ENCODE peak calls at places on chromosomes 11 and 22, in ten cellular contexts. One of them, this sample, is unnamed.
A peak's percentile ranks its signal among the peaks of the same experiment; 100 is the strongest.

GRCh38 chr11:119764108-119764874 is 35.3 kb upstream of the NECTIN1 start:
- DNase-seq in AG10803: peak; percentile 69
- DNase-seq in lung: peak; percentile 41
- DNase-seq in astrocyte of the spinal cord: peak; percentile 21
- DNase-seq in cardiac muscle cell: peak; percentile 42
- DNase-seq in A549: no peak
- DNase-seq in fibroblast of mammary gland: peak; percentile 35
- DNase-seq in PC-3: no peak
- DNase-seq in uterus: peak; percentile 40
- DNase-seq in body of pancreas: peak; percentile 81
- DNase-seq in this sample: no peak

GRCh38 chr11:12159351-12160099 is 49.1 kb downstream of the MICAL2 start:
- DNase-seq in A549: peak; percentile 59
- DNase-seq in astrocyte of the spinal cord: peak; percentile 94
- DNase-seq in PC-3: peak; percentile 69
- DNase-seq in AG10803: peak; percentile 85
- DNase-seq in uterus: no peak
- DNase-seq in body of pancreas: no peak
- DNase-seq in lung: no peak
- DNase-seq in cardiac muscle cell: peak; percentile 87
- DNase-seq in fibroblast of mammary gland: peak; percentile 91
- DNase-seq in this sample: no peak

GRCh38 chr11:10350341-10350740 is 45.5 kb downstream of the ADM start:
- DNase-seq in PC-3: peak; percentile 87
- DNase-seq in A549: peak; percentile 40
- DNase-seq in lung: no peak
- DNase-seq in fibroblast of mammary gland: peak; percentile 78
- DNase-seq in cardiac muscle cell: peak; percentile 70
- DNase-seq in AG10803: peak; percentile 75
- DNase-seq in uterus: no peak
- DNase-seq in astrocyte of the spinal cord: peak; percentile 77
- DNase-seq in body of pancreas: no peak
- DNase-seq in this sample: no peak

GRCh38 chr22:47804281-47804680 is 1041.8 kb downstream of the TBC1D22A start:
- DNase-seq in uterus: no peak
- DNase-seq in astrocyte of the spinal cord: no peak
- DNase-seq in A549: no peak
- DNase-seq in body of pancreas: no peak
- DNase-seq in fibroblast of mammary gland: no peak
- DNase-seq in cardiac muscle cell: no peak
- DNase-seq in lung: no peak
- DNase-seq in PC-3: no peak
- DNase-seq in AG10803: no peak
- DNase-seq in this sample: no peak

GRCh38 chr11:132844956-132845355 is 687.3 kb downstream of the OPCML start:
- DNase-seq in lung: no peak
- DNase-seq in astrocyte of the spinal cord: peak; percentile 95
- DNase-seq in A549: no peak
- DNase-seq in uterus: no peak
- DNase-seq in fibroblast of mammary gland: peak; percentile 33
- DNase-seq in AG10803: peak; percentile 96
- DNase-seq in PC-3: peak; percentile 67
- DNase-seq in body of pancreas: no peak
- DNase-seq in cardiac muscle cell: peak; percentile 88
- DNase-seq in this sample: no peak

GRCh38 chr11:85115798-85116197 is 511.3 kb downstream of the DLG2 start:
- DNase-seq in A549: peak; percentile 30
- DNase-seq in body of pancreas: no peak
- DNase-seq in uterus: no peak
- DNase-seq in PC-3: peak; percentile 72
- DNase-seq in fibroblast of mammary gland: no peak
- DNase-seq in lung: no peak
- DNase-seq in AG10803: no peak
- DNase-seq in astrocyte of the spinal cord: no peak
- DNase-seq in cardiac muscle cell: no peak
- DNase-seq in this sample: no peak

GRCh38 chr11:134047586-134047999 is 21.3 kb upstream of the JAM3 start:
- DNase-seq in AG10803: peak; percentile 94
- DNase-seq in lung: peak; percentile 59
- DNase-seq in fibroblast of mammary gland: peak; percentile 93
- DNase-seq in cardiac muscle cell: peak; percentile 91
- DNase-seq in body of pancreas: peak; percentile 39
- DNase-seq in uterus: peak; percentile 92
- DNase-seq in PC-3: peak; percentile 70
- DNase-seq in astrocyte of the spinal cord: peak; percentile 58
- DNase-seq in A549: no peak
- DNase-seq in this sample: no peak

GRCh38 chr11:46918087-46918751 is at the start of gene LRP4:
- DNase-seq in uterus: peak; percentile 62
- DNase-seq in lung: no peak
- DNase-seq in PC-3: no peak
- DNase-seq in body of pancreas: peak; percentile 75
- DNase-seq in A549: peak; percentile 35
- DNase-seq in fibroblast of mammary gland: no peak
- DNase-seq in AG10803: no peak
- DNase-seq in cardiac muscle cell: peak; percentile 36
- DNase-seq in astrocyte of the spinal cord: no peak
- DNase-seq in this sample: no peak

GRCh38 chr11:75286826-75287465 is 46.4 kb downstream of the TPBGL start:
- DNase-seq in lung: no peak
- DNase-seq in A549: peak; percentile 25
- DNase-seq in fibroblast of mammary gland: peak; percentile 51
- DNase-seq in PC-3: no peak
- DNase-seq in astrocyte of the spinal cord: no peak
- DNase-seq in body of pancreas: no peak
- DNase-seq in cardiac muscle cell: no peak
- DNase-seq in AG10803: no peak
- DNase-seq in uterus: no peak
- DNase-seq in this sample: no peak

GRCh38 chr11:122813176-122813917 is 25.0 kb upstream of the CRTAM start:
- DNase-seq in cardiac muscle cell: no peak
- DNase-seq in lung: no peak
- DNase-seq in uterus: no peak
- DNase-seq in astrocyte of the spinal cord: no peak
- DNase-seq in body of pancreas: no peak
- DNase-seq in fibroblast of mammary gland: no peak
- DNase-seq in AG10803: no peak
- DNase-seq in PC-3: no peak
- DNase-seq in A549: no peak
- DNase-seq in this sample: no peak

GRCh38 chr11:64522843-64523242 is 68.2 kb upstream of the SLC22A12 start:
- DNase-seq in A549: no peak
- DNase-seq in astrocyte of the spinal cord: no peak
- DNase-seq in body of pancreas: no peak
- DNase-seq in AG10803: no peak
- DNase-seq in lung: no peak
- DNase-seq in uterus: no peak
- DNase-seq in fibroblast of mammary gland: no peak
- DNase-seq in cardiac muscle cell: no peak
- DNase-seq in PC-3: no peak
- DNase-seq in this sample: no peak

GRCh38 chr11:15826826-15827225 is 529.5 kb downstream of the SOX6 start:
- DNase-seq in astrocyte of the spinal cord: no peak
- DNase-seq in body of pancreas: peak; percentile 38
- DNase-seq in fibroblast of mammary gland: peak; percentile 22
- DNase-seq in cardiac muscle cell: peak; percentile 71
- DNase-seq in AG10803: no peak
- DNase-seq in uterus: no peak
- DNase-seq in A549: peak; percentile 20
- DNase-seq in lung: peak; percentile 32
- DNase-seq in PC-3: no peak
- DNase-seq in this sample: no peak

GRCh38 chr22:19178065-19178658 is 374 bp downstream of the SLC25A1 start:
- DNase-seq in AG10803: no peak
- DNase-seq in PC-3: peak; percentile 25
- DNase-seq in uterus: no peak
- DNase-seq in astrocyte of the spinal cord: peak; percentile 30
- DNase-seq in fibroblast of mammary gland: peak; percentile 11
- DNase-seq in cardiac muscle cell: no peak
- DNase-seq in body of pancreas: peak; percentile 69
- DNase-seq in A549: no peak
- DNase-seq in lung: no peak
- DNase-seq in this sample: no peak

GRCh38 chr11:100593321-100593720 is 93.8 kb upstream of the ARHGAP42 start:
- DNase-seq in cardiac muscle cell: no peak
- DNase-seq in body of pancreas: no peak
- DNase-seq in AG10803: no peak
- DNase-seq in uterus: no peak
- DNase-seq in PC-3: no peak
- DNase-seq in astrocyte of the spinal cord: no peak
- DNase-seq in A549: no peak
- DNase-seq in lung: no peak
- DNase-seq in fibroblast of mammary gland: no peak
- DNase-seq in this sample: no peak

GRCh38 chr22:40922484-40923303 is 28.5 kb upstream of the RBX1 start:
- DNase-seq in cardiac muscle cell: peak; percentile 79
- DNase-seq in uterus: no peak
- DNase-seq in body of pancreas: no peak
- DNase-seq in AG10803: peak; percentile 69
- DNase-seq in A549: peak; percentile 47
- DNase-seq in PC-3: peak; percentile 76
- DNase-seq in fibroblast of mammary gland: peak; percentile 76
- DNase-seq in lung: no peak
- DNase-seq in astrocyte of the spinal cord: peak; percentile 78
- DNase-seq in this sample: peak; percentile 10

GRCh38 chr11:19372381-19372780 is 131.6 kb upstream of the E2F8 start:
- DNase-seq in AG10803: no peak
- DNase-seq in cardiac muscle cell: no peak
- DNase-seq in PC-3: no peak
- DNase-seq in A549: no peak
- DNase-seq in uterus: no peak
- DNase-seq in body of pancreas: no peak
- DNase-seq in lung: no peak
- DNase-seq in astrocyte of the spinal cord: no peak
- DNase-seq in fibroblast of mammary gland: no peak
- DNase-seq in this sample: no peak
- H3K4me3 ChIP-seq in AG10803: no peak overlapping the region
- H3K4me3 ChIP-seq in cardiac muscle cell: no peak overlapping the region
- H3K4me3 ChIP-seq in PC-3: no peak overlapping the region
- H3K4me3 ChIP-seq in A549: no peak overlapping the region
- H3K4me3 ChIP-seq in uterus: no peak overlapping the region
- H3K4me3 ChIP-seq in body of pancreas: no peak overlapping the region
- H3K4me3 ChIP-seq in lung: no peak overlapping the region
- H3K4me3 ChIP-seq in astrocyte of the spinal cord: no peak overlapping the region
- H3K4me3 ChIP-seq in fibroblast of mammary gland: no peak overlapping the region
- H3K4me3 ChIP-seq in this sample: no peak overlapping the region

DNA sequence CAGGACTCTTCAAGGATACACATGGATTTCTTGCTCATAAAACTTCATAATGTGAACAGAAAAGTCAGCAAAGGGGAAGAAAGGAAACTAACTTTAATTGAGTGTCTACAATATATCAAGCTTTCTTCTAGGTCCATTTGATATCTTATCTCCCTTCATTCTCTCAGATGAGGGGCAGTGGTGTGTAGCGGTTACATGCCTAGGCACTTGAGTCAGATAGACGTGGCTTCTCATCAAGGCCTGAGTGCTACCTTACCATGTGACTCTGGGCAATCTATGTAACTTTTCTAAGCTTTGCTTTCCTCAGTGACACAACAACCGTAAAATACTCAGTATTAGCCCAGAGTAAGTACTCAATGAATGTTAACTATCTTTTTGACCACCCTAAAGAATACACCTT is 25.2 kb upstream of the FZD4 start:
- DNase-seq in astrocyte of the spinal cord: no peak
- DNase-seq in body of pancreas: no peak
- DNase-seq in cardiac muscle cell: no peak
- DNase-seq in AG10803: no peak
- DNase-seq in uterus: no peak
- DNase-seq in fibroblast of mammary gland: no peak
- DNase-seq in lung: no peak
- DNase-seq in PC-3: no peak
- DNase-seq in A549: no peak
- DNase-seq in this sample: no peak
- TF ChIP-seq CTCF in astrocyte of the spinal cord: no peak
- TF ChIP-seq CTCF in body of pancreas: no peak
- TF ChIP-seq CTCF in cardiac muscle cell: no peak
- TF ChIP-seq CTCF in AG10803: no peak
- TF ChIP-seq CTCF in uterus: no peak
- TF ChIP-seq CTCF in fibroblast of mammary gland: no peak
- TF ChIP-seq CTCF in lung: no peak
- TF ChIP-seq CTCF in PC-3: no peak
- TF ChIP-seq CTCF in A549: no peak
- TF ChIP-seq CTCF in this sample: no peak

GRCh38 chr11:1088927-1089737 is 14.5 kb downstream of the MUC2 start:
- DNase-seq in AG10803: no peak
- DNase-seq in PC-3: no peak
- DNase-seq in cardiac muscle cell: no peak
- DNase-seq in lung: no peak
- DNase-seq in astrocyte of the spinal cord: no peak
- DNase-seq in uterus: no peak
- DNase-seq in A549: no peak
- DNase-seq in body of pancreas: no peak
- DNase-seq in fibroblast of mammary gland: no peak
- DNase-seq in this sample: no peak

GRCh38 chr11:1085440-1086170 is 10.9 kb downstream of the MUC2 start:
- DNase-seq in AG10803: no peak
- DNase-seq in fibroblast of mammary gland: no peak
- DNase-seq in A549: no peak
- DNase-seq in PC-3: no peak
- DNase-seq in astrocyte of the spinal cord: no peak
- DNase-seq in cardiac muscle cell: no peak
- DNase-seq in body of pancreas: peak; percentile 2
- DNase-seq in lung: no peak
- DNase-seq in uterus: no peak
- DNase-seq in this sample: no peak

GRCh38 chr11:1087961-1088926 is 13.6 kb downstream of the MUC2 start:
- DNase-seq in astrocyte of the spinal cord: no peak
- DNase-seq in AG10803: no peak
- DNase-seq in lung: no peak
- DNase-seq in cardiac muscle cell: no peak
- DNase-seq in PC-3: no peak
- DNase-seq in uterus: no peak
- DNase-seq in body of pancreas: peak; percentile 3
- DNase-seq in A549: no peak
- DNase-seq in fibroblast of mammary gland: no peak
- DNase-seq in this sample: no peak

GRCh38 chr11:1086171-1087102 is 11.8 kb downstream of the MUC2 start:
- DNase-seq in PC-3: no peak
- DNase-seq in lung: no peak
- DNase-seq in astrocyte of the spinal cord: no peak
- DNase-seq in body of pancreas: peak; percentile 33
- DNase-seq in A549: no peak
- DNase-seq in uterus: no peak
- DNase-seq in cardiac muscle cell: no peak
- DNase-seq in fibroblast of mammary gland: no peak
- DNase-seq in AG10803: no peak
- DNase-seq in this sample: no peak

GRCh38 chr11:1087279-1087960 is 12.7 kb downstream of the MUC2 start:
- DNase-seq in PC-3: no peak
- DNase-seq in astrocyte of the spinal cord: no peak
- DNase-seq in A549: no peak
- DNase-seq in lung: no peak
- DNase-seq in cardiac muscle cell: no peak
- DNase-seq in AG10803: no peak
- DNase-seq in body of pancreas: peak; percentile 2
- DNase-seq in uterus: no peak
- DNase-seq in fibroblast of mammary gland: no peak
- DNase-seq in this sample: no peak
- H3K4me3 ChIP-seq in PC-3: no peak overlapping the region
- H3K4me3 ChIP-seq in astrocyte of the spinal cord: no peak overlapping the region
- H3K4me3 ChIP-seq in A549: no peak overlapping the region
- H3K4me3 ChIP-seq in lung: no peak overlapping the region
- H3K4me3 ChIP-seq in cardiac muscle cell: no peak overlapping the region
- H3K4me3 ChIP-seq in AG10803: no peak overlapping the region
- H3K4me3 ChIP-seq in body of pancreas: no peak overlapping the region
- H3K4me3 ChIP-seq in uterus: no peak overlapping the region
- H3K4me3 ChIP-seq in fibroblast of mammary gland: no peak overlapping the region
- H3K4me3 ChIP-seq in this sample: no peak overlapping the region

GRCh38 chr22:22144858-22145257 is 99.7 kb upstream of the VPREB1 start:
- DNase-seq in body of pancreas: no peak
- DNase-seq in A549: no peak
- DNase-seq in astrocyte of the spinal cord: no peak
- DNase-seq in lung: no peak
- DNase-seq in uterus: no peak
- DNase-seq in fibroblast of mammary gland: peak; percentile 3
- DNase-seq in AG10803: no peak
- DNase-seq in PC-3: peak; percentile 27
- DNase-seq in cardiac muscle cell: no peak
- DNase-seq in this sample: no peak
- TF ChIP-seq CTCF in body of pancreas: no peak
- TF ChIP-seq CTCF in A549: no peak
- TF ChIP-seq CTCF in astrocyte of the spinal cord: peak; percentile 33
- TF ChIP-seq CTCF in lung: no peak
- TF ChIP-seq CTCF in uterus: no peak
- TF ChIP-seq CTCF in fibroblast of mammary gland: no peak
- TF ChIP-seq CTCF in AG10803: no peak
- TF ChIP-seq CTCF in PC-3: peak; percentile 37
- TF ChIP-seq CTCF in cardiac muscle cell: no peak
- TF ChIP-seq CTCF in this sample: peak; percentile 37

This sample was measured in epithelial cell of proximal tubule.